ENCODE peak calls at places on chromosomes 12 and 14, in four cellular contexts. Q is body of pancreas, A is kidney epithelial cell, L is GM06990. H is an unnamed sample.

GRCh38 chr14:104117341-104118005 is 20.9 kb upstream of the KIF26A start:
- DNase-seq in A (no peak), L (no peak), Q (no peak), H (no peak)

GRCh38 chr14:60311417-60311816 is 62.4 kb downstream of the PPM1A start:
- DNase-seq in Q (no peak), A (no peak), L (no peak), H (peak)

GRCh38 chr12:27252934-27253333 is 8.8 kb downstream of the STK38L start:
- DNase-seq in A (no peak), L (no peak), Q (no peak), H (no peak)

GRCh38 chr12:3103806-3104205 is 26.6 kb downstream of the TSPAN9 start:
- DNase-seq in A (no peak), Q (no peak), L (no peak), H (no peak)

GRCh38 chr14:76760331-76761197 is 704 bp upstream of the VASH1 start:
- DNase-seq in L (no peak), A (no peak), Q (no peak), H (no peak)

GRCh38 chr12:25959069-25959961 is 833 bp downstream of the RASSF8 start:
- DNase-seq in Q (peak), A (no peak), L (peak), H (peak)

GRCh38 chr12:41433460-41433859 is 245.3 kb downstream of the PDZRN4 start:
- DNase-seq in A (no peak), L (no peak), Q (no peak), H (no peak)

GRCh38 chr12:124455336-124455735 is 112.1 kb downstream of the NCOR2 start:
- DNase-seq in A (no peak), L (no peak), Q (no peak), H (no peak)

GRCh38 chr14:32567543-32568384 is 238.7 kb downstream of the AKAP6 start:
- DNase-seq in A (no peak), L (no peak), Q (no peak), H (no peak)

GRCh38 chr12:116346222-116346621 is 68.7 kb upstream of the MED13L start:
- DNase-seq in Q (no peak), A (no peak), L (no peak), H (peak)

GRCh38 chr14:33460119-33460518 is 490.8 kb downstream of the EGLN3 start:
- DNase-seq in L (no peak), A (no peak), Q (no peak), H (no peak)

GRCh38 chr12:58750484-58750883 is 169.8 kb downstream of the LRIG3 start:
- DNase-seq in A (peak), Q (no peak), L (no peak), H (peak)

GRCh38 chr14:70143306-70143705 is 45.4 kb downstream of the SLC8A3 start:
- DNase-seq in Q (no peak), L (no peak), A (no peak), H (no peak)

GRCh38 chr12:80168936-80169335 is 69.6 kb downstream of the OTOGL start:
- DNase-seq in Q (no peak), L (no peak), A (no peak), H (no peak)

GRCh38 chr12:63889236-63889635 is 44.7 kb downstream of the SRGAP1 start:
- DNase-seq in A (no peak), Q (no peak), L (no peak), H (no peak)

DNA sequence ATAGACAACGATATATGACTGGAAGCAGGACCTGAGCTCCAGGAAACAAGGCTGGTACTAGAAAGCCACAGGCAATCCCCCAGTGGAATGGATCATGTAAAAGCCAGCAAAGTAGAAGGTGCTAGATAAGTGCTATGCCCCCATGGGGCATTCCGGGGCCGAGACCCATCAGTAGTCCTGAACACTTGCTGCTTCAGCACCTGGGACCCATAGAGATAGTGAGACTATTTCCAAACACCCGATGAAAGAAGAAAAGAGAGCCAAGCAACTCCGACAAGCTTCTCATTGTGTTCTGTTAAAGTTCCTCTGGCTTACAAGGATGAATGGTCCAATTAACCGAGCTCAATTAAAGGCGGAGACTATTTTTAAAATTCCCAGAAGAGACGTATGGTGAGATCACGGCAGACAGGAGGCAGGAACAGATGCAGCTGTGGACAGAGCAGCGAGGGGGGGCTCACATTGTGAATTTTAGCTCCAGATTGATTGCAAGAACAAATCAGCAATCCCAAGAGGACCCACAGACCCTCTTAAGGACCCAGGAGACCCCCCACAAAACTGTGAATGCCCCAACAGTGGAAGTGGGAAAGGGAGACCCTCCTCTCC is 142.5 kb upstream of the OVCH1 start:
- DNase-seq in Q (no peak), L (no peak), A (no peak), H (no peak)
- H3K4me3 ChIP-seq in Q (no peak), L (no peak), A (no peak), H (no peak)

DNA sequence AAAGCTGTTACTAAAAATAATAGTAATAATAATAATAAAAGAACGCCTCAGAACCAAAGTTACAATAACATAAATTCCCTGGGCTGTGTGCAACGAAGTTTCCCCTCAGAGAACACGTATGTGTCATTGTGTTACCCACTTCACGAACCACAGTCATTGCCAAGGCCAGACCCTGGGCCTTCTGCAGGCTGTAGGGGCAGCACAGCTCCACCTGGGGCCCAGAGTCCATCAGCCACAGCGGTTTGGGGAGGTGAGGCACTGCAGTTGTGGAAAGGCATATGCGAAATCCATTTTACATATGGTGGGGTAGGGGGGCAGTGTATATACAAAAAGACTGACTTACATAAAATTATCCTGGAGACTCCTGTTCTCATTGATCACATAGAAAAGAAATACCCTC is 56.1 kb downstream of the ESR2 start:
- DNase-seq in A (no peak), L (no peak), Q (no peak), H (no peak)
- TF ChIP-seq CTCF in A (no peak), L (no peak), Q (no peak), H (no peak)

DNA sequence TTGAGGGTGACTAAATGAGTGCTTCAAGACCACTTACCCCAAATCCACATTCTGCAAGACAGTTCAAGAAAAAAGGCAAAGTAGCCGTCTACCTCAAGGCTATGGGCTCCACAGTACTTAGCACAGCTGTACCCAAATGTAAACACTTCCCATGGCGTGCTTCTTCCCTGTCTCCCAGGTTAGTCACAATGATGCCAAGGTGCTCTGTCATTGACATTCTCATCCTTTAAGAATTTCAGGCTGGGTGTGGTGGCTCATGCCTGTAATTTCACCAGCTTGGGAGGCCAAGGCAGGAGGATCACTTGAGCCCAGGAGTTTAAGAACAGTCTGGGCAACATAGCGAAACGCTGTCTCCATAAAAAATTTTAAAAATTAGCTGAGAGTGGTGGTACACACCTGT is 51.2 kb upstream of the CERS5 start:
- DNase-seq in A (no peak), Q (no peak), L (no peak), H (no peak)
- H3K4me3 ChIP-seq in A (no peak), Q (no peak), L (no peak), H (no peak)

GRCh38 chr12:130192667-130193345 is 30.5 kb downstream of the FZD10 start:
- DNase-seq in A (no peak), L (no peak), Q (no peak), H (no peak)
- TF ChIP-seq CTCF in A (peak), L (no peak), Q (no peak), H (no peak)

DNA sequence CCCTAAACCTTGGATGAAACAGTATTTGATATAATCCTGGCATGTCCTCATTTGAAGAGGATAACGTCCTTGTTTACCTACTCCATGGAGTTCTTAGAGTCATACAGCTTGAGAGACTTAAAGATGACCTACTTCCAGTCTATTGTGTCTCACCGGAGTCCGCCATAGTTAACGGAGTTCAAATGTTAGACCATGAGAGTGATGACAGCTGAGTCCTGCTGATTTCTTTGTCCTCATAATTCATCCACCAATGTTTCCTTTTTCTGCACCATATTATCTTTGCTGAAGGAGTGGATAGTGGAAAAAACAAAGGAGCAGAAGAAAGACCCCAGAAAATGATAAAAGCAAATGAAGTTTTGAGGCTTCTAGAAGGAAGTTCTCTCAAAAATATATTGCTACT is 75.8 kb upstream of the HIF1A start:
- DNase-seq in L (no peak), Q (no peak), A (no peak), H (no peak)
- H3K4me3 ChIP-seq in L (no peak), Q (no peak), A (no peak), H (no peak)

GRCh38 chr14:34496679-34497513 is 34.9 kb upstream of the SPTSSA start:
- DNase-seq in A (peak), L (no peak), Q (peak), H (peak)
- TF ChIP-seq CTCF in A (peak), L (no peak), Q (no peak), H (peak)

GRCh38 chr12:6444031-6444430 is 724 bp upstream of the CD27 start:
- DNase-seq in Q (no peak), L (no peak), A (no peak), H (no peak)

GRCh38 chr12:6438345-6438744 is 6.4 kb upstream of the CD27 start:
- DNase-seq in L (no peak), A (no peak), Q (no peak), H (no peak)

GRCh38 chr12:6443361-6443983 is 1.3 kb upstream of the CD27 start:
- DNase-seq in L (peak), A (no peak), Q (no peak), H (no peak)

GRCh38 chr12:6444704-6445688 is at the start of gene CD27:
- DNase-seq in Q (no peak), L (no peak), A (no peak), H (no peak)

DNA sequence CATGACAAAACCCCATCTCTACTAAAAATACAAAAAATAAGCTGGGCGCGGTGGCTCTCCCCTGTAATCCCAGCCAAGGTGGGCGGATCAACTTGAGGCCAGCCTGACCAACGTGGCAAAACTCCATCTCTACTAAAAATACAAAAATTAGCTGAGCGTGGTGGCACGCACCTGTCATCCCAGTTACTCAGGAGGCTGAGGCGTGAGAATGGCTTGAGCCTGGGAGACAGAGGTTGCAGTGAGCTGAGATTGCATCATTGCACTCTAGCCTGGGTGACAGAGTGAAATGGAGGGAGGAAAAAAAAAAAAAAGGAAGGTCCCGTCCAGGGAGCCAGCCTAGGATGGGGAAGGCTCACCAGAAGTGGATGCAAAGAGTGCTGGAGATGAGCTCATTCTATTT is 2.0 kb upstream of the CD27 start:
- DNase-seq in Q (no peak), L (no peak), A (no peak), H (no peak)
- H3K4me3 ChIP-seq in Q (no peak), L (peak), A (no peak), H (no peak)

DNA sequence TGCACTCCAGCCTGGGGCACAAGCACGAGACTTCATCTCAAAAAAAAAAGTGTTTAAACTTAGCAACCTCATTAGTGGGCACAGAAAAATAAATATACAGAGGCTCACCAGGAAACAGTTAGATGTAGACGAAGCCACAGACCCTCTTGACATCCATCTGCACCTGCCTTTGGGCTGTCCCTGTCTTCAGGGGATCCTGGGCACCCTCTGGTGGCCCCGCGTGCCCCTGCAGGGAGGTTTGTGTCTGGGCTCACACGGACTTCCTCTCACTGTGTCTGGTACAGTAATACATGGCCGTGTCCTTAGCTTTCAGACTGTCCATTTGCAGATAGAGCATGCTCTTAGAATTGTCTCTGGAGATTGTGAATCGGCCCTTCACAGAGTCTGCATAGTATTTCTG is 916.5 kb downstream of the TMEM121 start:
- DNase-seq in Q (no peak), L (peak), A (no peak), H (no peak)
- TF ChIP-seq CTCF in Q (no peak), L (peak), A (no peak), H (no peak)

GRCh38 chr14:102511538-102511937 is 2.0 kb upstream of the ANKRD9 start:
- DNase-seq in A (no peak), Q (no peak), L (no peak), H (no peak)

GRCh38 chr14:102512713-102513373 is 3.3 kb upstream of the ANKRD9 start:
- DNase-seq in A (no peak), L (no peak), Q (no peak), H (no peak)

GRCh38 chr14:102509744-102510615 is at the start of gene ANKRD9:
- DNase-seq in A (peak), L (peak), Q (peak), H (peak)

GRCh38 chr14:102508774-102509743 is 517 bp downstream of the ANKRD9 start:
- DNase-seq in Q (peak), L (no peak), A (no peak), H (no peak)

GRCh38 chr14:102510616-102511520 is 1.3 kb upstream of the ANKRD9 start:
- DNase-seq in A (no peak), Q (no peak), L (peak), H (no peak)
- H3K4me3 ChIP-seq in A (no peak), Q (no peak), L (peak), H (peak)